ENCODE peak calls at places on chromosomes 13 and 19, in six cellular contexts. C is breast epithelium, G is fibroblast of the aortic adventitia, U is fibroblast of mammary gland, T is GM13976, V is H9. R is an unnamed sample.

GRCh38 chr13:87669379-87669978 is 1.7 kb upstream of the SLITRK5 start:
- DNase-seq in U (peak; percentile 31), T (peak; percentile 33), C (no peak), G (peak; percentile 6), V (peak; percentile 30), R (peak; percentile 19)

GRCh38 chr19:12703056-12703455 is 6.6 kb upstream of the FBXW9 start:
- DNase-seq in V (peak; percentile 95), C (no peak), G (peak; percentile 46), T (no peak), U (peak; percentile 74), R (no peak)

GRCh38 chr19:18206018-18206417 is 2.2 kb upstream of the RAB3A start:
- DNase-seq in V (no peak), U (no peak), G (no peak), C (no peak), T (no peak), R (no peak)

GRCh38 chr19:57558525-57558924 is 1.1 kb downstream of the ZNF550 start:
- DNase-seq in T (peak; percentile 27), G (peak; percentile 35), V (no peak), U (peak; percentile 36), C (no peak), R (no peak)

GRCh38 chr19:43673702-43674629 is 4.0 kb upstream of the PLAUR start:
- DNase-seq in C (no peak), U (no peak), V (no peak), T (no peak), G (no peak), R (no peak)

GRCh38 chr13:40109324-40109958 is 454.0 kb downstream of the COG6 start:
- DNase-seq in T (no peak), U (peak; percentile 98), C (no peak), V (no peak), G (peak; percentile 97), R (no peak)

GRCh38 chr19:33634361-33635091 is 12.8 kb downstream of the CHST8 start:
- DNase-seq in G (no peak), U (no peak), T (no peak), V (peak; percentile 14), C (no peak), R (no peak)

GRCh38 chr19:38515906-38516305 is 82.4 kb downstream of the RYR1 start:
- DNase-seq in V (no peak), U (no peak), G (no peak), C (no peak), T (no peak), R (no peak)

GRCh38 chr13:44848956-44849748 is 140.1 kb downstream of the NUFIP1 start:
- DNase-seq in C (peak; percentile 51), T (no peak), V (no peak), G (no peak), U (no peak), R (no peak)

GRCh38 chr13:29924482-29924884 is 74.1 kb upstream of the UBL3 start:
- DNase-seq in U (peak; percentile 59), G (peak; percentile 39), C (no peak), V (no peak), T (no peak), R (no peak)

GRCh38 chr13:73782781-73783180 is 351.4 kb downstream of the KLF12 start:
- DNase-seq in U (no peak), G (no peak), T (no peak), V (no peak), C (no peak), R (no peak)

GRCh38 chr13:24264976-24265375 is 44.4 kb upstream of the C1QTNF9 start:
- DNase-seq in C (no peak), U (no peak), G (no peak), V (no peak), T (no peak), R (no peak)

GRCh38 chr19:41960973-41961372 is 1.9 kb upstream of the RABAC1 start:
- DNase-seq in T (no peak), G (no peak), C (no peak), V (no peak), U (no peak), R (no peak)

GRCh38 chr19:43643326-43643725 is 3.7 kb upstream of the CADM4 start:
- DNase-seq in V (no peak), G (peak; percentile 15), T (no peak), U (peak; percentile 29), C (no peak), R (no peak)

GRCh38 chr19:55005684-55006488 is 32.2 kb downstream of the GP6 start:
- DNase-seq in T (peak; percentile 78), U (peak; percentile 9), V (peak; percentile 83), C (no peak), G (no peak), R (peak; percentile 83)

GRCh38 chr19:38731654-38732301 is 12.5 kb downstream of the CAPN12 start:
- DNase-seq in T (no peak), C (peak; percentile 49), U (no peak), V (peak; percentile 25), G (no peak), R (no peak)

GRCh38 chr13:109743706-109744453 is 42.5 kb downstream of the IRS2 start:
- DNase-seq in U (peak; percentile 63), C (no peak), T (no peak), V (peak; percentile 43), G (peak; percentile 25), R (no peak)

GRCh38 chr19:44142014-44142523 is 715 bp downstream of the ZNF234 start:
- DNase-seq in T (no peak), U (peak; percentile 45), C (no peak), V (no peak), G (peak; percentile 49), R (no peak)

GRCh38 chr19:45467115-45467455 is 711 bp upstream of the FOSB start:
- DNase-seq in T (no peak), U (no peak), V (no peak), C (no peak), G (peak; percentile 20), R (no peak)

GRCh38 chr19:45468159-45468651 is 409 bp downstream of the FOSB start:
- DNase-seq in G (no peak), U (no peak), V (no peak), C (no peak), T (no peak), R (no peak)

GRCh38 chr19:45468803-45469131 is 971 bp downstream of the FOSB start:
- DNase-seq in V (no peak), U (peak; percentile 45), T (no peak), G (no peak), C (no peak), R (no peak)

GRCh38 chr19:45469132-45469834 is 1.5 kb downstream of the FOSB start:
- DNase-seq in C (peak; percentile 95), T (peak; percentile 96), U (peak; percentile 91), G (peak; percentile 92), V (peak; percentile 95), R (peak; percentile 95)

GRCh38 chr19:45467456-45468158 is at the start of gene FOSB:
- DNase-seq in C (peak; percentile 96), T (peak; percentile 95), U (peak; percentile 92), V (peak; percentile 93), G (peak; percentile 96), R (peak; percentile 94)
- TF ChIP-seq CTCF in C (no peak), T (no peak), U (no peak), V (peak; percentile 30), G (peak; percentile 5), R (no peak)

DNA sequence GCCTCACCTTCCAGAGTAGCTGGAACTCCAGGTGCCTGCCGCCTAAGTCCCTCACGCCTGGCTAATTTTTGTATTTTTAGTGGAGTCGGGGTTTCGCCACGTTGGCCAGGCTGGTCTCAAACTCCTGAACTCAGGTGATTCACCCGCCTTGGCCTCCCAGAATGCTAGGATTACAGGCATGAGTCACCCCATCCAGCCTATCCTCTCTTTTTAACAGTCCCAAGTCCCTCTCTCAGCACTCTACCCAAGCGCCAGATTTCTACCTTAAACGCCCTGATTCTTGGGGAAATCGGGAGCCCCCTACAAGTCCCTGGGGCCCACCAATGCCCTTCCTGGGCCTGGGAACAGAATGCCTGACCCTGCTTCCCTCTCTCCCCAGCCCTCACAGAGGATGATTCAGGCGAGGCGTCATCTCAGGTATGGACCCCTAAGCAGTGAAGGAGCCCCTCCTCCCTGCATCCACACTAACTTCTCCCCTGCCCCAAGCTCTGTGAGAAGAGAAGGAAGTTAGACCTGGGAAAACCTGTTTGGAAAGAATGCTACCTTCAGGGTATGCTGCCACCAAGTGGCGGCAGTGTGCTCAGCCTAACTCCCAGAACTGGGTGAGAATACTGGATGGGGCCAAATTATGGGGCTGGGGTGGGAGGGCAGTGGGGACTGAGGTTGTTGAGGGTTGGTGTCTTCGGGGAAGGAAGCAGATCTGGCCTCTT is 20.8 kb upstream of the EBI3 start:
- DNase-seq in U (peak; percentile 37), G (no peak), C (no peak), T (peak; percentile 66), V (peak; percentile 61), R (peak; percentile 48)
- TF ChIP-seq CTCF in U (peak; percentile 32), G (peak; percentile 58), C (no peak), T (peak; percentile 51), V (peak; percentile 62), R (peak; percentile 61)

GRCh38 chr13:103656329-103656728 is 590.1 kb upstream of the SLC10A2 start:
- DNase-seq in T (no peak), G (no peak), C (no peak), V (no peak), U (no peak), R (no peak)
- TF ChIP-seq CTCF in T (no peak), G (no peak), C (no peak), V (no peak), U (no peak), R (no peak)

GRCh38 chr13:22102237-22102636 is 431.4 kb downstream of the FGF9 start:
- DNase-seq in V (no peak), U (no peak), G (peak; percentile 16), T (no peak), C (no peak), R (no peak)

GRCh38 chr13:22106058-22106457 is 435.2 kb downstream of the FGF9 start:
- DNase-seq in T (no peak), V (no peak), G (no peak), U (no peak), C (no peak), R (no peak)

GRCh38 chr13:22107549-22107948 is 436.7 kb downstream of the FGF9 start:
- DNase-seq in C (no peak), U (no peak), G (no peak), T (no peak), V (no peak), R (no peak)

GRCh38 chr13:22103046-22103445 is 432.2 kb downstream of the FGF9 start:
- DNase-seq in G (peak; percentile 49), T (no peak), U (no peak), C (no peak), V (no peak), R (no peak)

GRCh38 chr13:22103628-22104027 is 432.8 kb downstream of the FGF9 start:
- DNase-seq in T (no peak), G (peak; percentile 29), U (no peak), C (no peak), V (no peak), R (no peak)
- TF ChIP-seq CTCF in T (no peak), G (no peak), U (no peak), C (no peak), V (no peak), R (no peak)

DNA sequence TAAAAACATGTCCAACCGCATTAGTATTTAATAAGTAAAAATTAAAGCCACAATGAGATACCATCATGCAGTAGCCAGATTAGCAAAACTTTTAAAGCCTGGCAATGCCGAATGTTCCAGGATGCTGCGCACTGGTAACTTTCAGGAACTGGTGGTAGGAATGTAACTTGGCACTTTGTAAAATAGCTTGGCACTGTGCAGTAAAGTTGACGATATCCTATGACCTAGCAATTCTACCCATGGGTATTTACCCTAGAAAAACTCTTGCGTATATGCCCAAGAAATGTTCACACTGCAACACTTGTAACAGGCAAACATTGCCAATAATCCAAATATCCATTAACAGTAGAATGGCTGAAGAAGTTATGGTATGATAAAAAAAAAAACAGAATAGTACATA is 97.7 kb downstream of the SPACA7 start:
- DNase-seq in U (no peak), T (no peak), V (no peak), G (no peak), C (no peak), R (no peak)
- TF ChIP-seq CTCF in U (no peak), T (no peak), V (no peak), G (no peak), C (no peak), R (no peak)